ENCODE peak calls at places on chromosomes 6 and 20, in four cellular contexts. B, N, Q and K are unnamed samples.

GRCh38 chr6:148087659-148088058 is 255.0 kb upstream of the SASH1 start:
- DNase-seq in Q (no peak), N (no peak), B (no peak), K (no peak)

GRCh38 chr20:35768731-35769664 is 2.8 kb upstream of the PHF20 start:
- DNase-seq in B (no peak), Q (peak; percentile 96), N (peak; percentile 99), K (peak; percentile 87)

GRCh38 chr6:27873101-27874030 is 38.8 kb downstream of the OR2B2 start:
- DNase-seq in Q (no peak), B (peak; percentile 84), N (no peak), K (peak; percentile 80)

GRCh38 chr20:42553374-42553773 is 636.3 kb downstream of the PTPRT start:
- DNase-seq in Q (no peak), B (no peak), N (no peak), K (no peak)

GRCh38 chr6:14921170-14921569 is 324.7 kb upstream of the JARID2 start:
- DNase-seq in N (no peak), Q (no peak), B (peak; percentile 84), K (peak; percentile 44)

GRCh38 chr6:151285121-151285520 is 45.4 kb downstream of the AKAP12 start:
- DNase-seq in Q (no peak), N (no peak), B (no peak), K (no peak)

GRCh38 chr20:8474027-8474668 is 342.1 kb downstream of the PLCB1 start:
- DNase-seq in Q (no peak), B (no peak), N (no peak), K (no peak)

GRCh38 chr6:6891949-6892461 is 215.8 kb upstream of the RREB1 start:
- DNase-seq in B (no peak), N (no peak), Q (no peak), K (no peak)

GRCh38 chr6:99330159-99330558 is 19.3 kb downstream of the FAXC start:
- DNase-seq in B (no peak), Q (no peak), N (no peak), K (peak; percentile 57)

GRCh38 chr6:12956991-12957320 is 240.4 kb downstream of the PHACTR1 start:
- DNase-seq in N (no peak), Q (no peak), B (no peak), K (no peak)

GRCh38 chr6:101458341-101458740 is 64.8 kb downstream of the GRIK2 start:
- DNase-seq in Q (no peak), B (no peak), N (no peak), K (no peak)

GRCh38 chr6:62013719-62014118 is 272.3 kb downstream of the KHDRBS2 start:
- DNase-seq in N (no peak), Q (no peak), B (no peak), K (no peak)

GRCh38 chr6:11575408-11576033 is 38.0 kb downstream of the TMEM170B start:
- DNase-seq in N (no peak), B (no peak), Q (no peak), K (peak; percentile 57)

GRCh38 chr6:90319979-90320667 is 23.5 kb upstream of the BACH2 start:
- DNase-seq in N (no peak), B (no peak), Q (no peak), K (no peak)

GRCh38 chr6:141688916-141689315 is 443.8 kb upstream of the GJE1 start:
- DNase-seq in N (no peak), Q (no peak), B (no peak), K (no peak)

GRCh38 chr20:36852187-36852586 is 23.8 kb upstream of the TLDC2 start:
- DNase-seq in N (no peak), B (peak; percentile 85), Q (no peak), K (no peak)

GRCh38 chr6:163126741-163127140 is 287.8 kb upstream of the QKI start:
- DNase-seq in Q (no peak), N (no peak), B (no peak), K (no peak)

GRCh38 chr6:39130691-39131090 is 15.7 kb upstream of the SAYSD1 start:
- DNase-seq in B (no peak), N (no peak), Q (no peak), K (no peak)

GRCh38 chr20:7682916-7683315 is 257.3 kb downstream of the HAO1 start:
- DNase-seq in B (no peak), Q (no peak), N (no peak), K (no peak)

GRCh38 chr20:32516583-32516982 is 68.5 kb downstream of the NOL4L start:
- DNase-seq in B (no peak), Q (no peak), N (no peak), K (no peak)

GRCh38 chr6:137902721-137903120 is 35.7 kb downstream of the TNFAIP3 start:
- DNase-seq in B (no peak), N (no peak), Q (no peak), K (no peak)

GRCh38 chr20:8647868-8648495 is 420.9 kb upstream of the PLCB4 start:
- DNase-seq in N (no peak), Q (peak; percentile 18), B (no peak), K (peak; percentile 7)

GRCh38 chr6:79134699-79135474 is 56.8 kb upstream of the PHIP start:
- DNase-seq in N (no peak), B (no peak), Q (no peak), K (no peak)

GRCh38 chr6:13099771-13100170 is 228.6 kb downstream of the TBC1D7 start:
- DNase-seq in N (no peak), B (no peak), Q (no peak), K (no peak)

GRCh38 chr20:61026731-61027130 is 225.3 kb upstream of the CDH4 start:
- DNase-seq in B (no peak), N (no peak), Q (no peak), K (no peak)

GRCh38 chr20:44282148-44282547 is 28.9 kb downstream of the FITM2 start:
- DNase-seq in Q (no peak), B (no peak), N (no peak), K (no peak)

GRCh38 chr20:20549699-20550098 is 162.7 kb downstream of the RALGAPA2 start:
- DNase-seq in Q (no peak), B (no peak), N (no peak), K (no peak)

GRCh38 chr6:88989215-88989614 is 25.8 kb upstream of the RNGTT start:
- DNase-seq in N (no peak), B (no peak), Q (no peak), K (no peak)
- TF ChIP-seq EP300 in N (no peak), B (no peak), Q (no peak), K (no peak)

GRCh38 chr20:13756551-13756950 is 28.2 kb downstream of the ESF1 start:
- DNase-seq in B (no peak), Q (no peak), N (no peak), K (no peak)

GRCh38 chr20:13749811-13750210 is 34.9 kb downstream of the ESF1 start:
- DNase-seq in B (no peak), Q (no peak), N (no peak), K (no peak)

GRCh38 chr20:13758884-13759283 is 25.8 kb downstream of the ESF1 start:
- DNase-seq in B (no peak), Q (no peak), N (no peak), K (no peak)

GRCh38 chr20:13753436-13754036 is 31.2 kb downstream of the ESF1 start:
- DNase-seq in Q (no peak), N (no peak), B (no peak), K (no peak)

DNA sequence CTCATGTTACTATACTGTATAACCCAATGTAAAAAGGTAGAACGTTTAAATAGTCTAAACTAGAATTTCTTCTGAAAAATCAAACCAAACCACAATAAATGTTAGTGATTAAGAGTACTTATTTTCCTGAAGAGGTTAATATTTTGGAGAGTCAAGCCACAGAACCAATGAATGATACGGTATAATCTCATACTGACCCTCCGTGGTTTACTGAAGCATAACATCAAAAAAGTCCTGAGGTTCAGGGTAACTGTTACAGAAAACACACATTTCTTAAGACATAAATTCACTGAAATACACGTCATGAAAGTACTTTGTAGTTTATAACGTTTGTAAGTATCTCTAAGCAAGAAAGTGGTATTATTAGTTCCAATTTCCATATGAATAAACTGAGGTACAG is 28.9 kb downstream of the ESF1 start:
- DNase-seq in B (no peak), Q (no peak), N (no peak), K (no peak)
- TF ChIP-seq CTCF in B (no peak), Q (no peak), N (no peak), K (no peak)

DNA sequence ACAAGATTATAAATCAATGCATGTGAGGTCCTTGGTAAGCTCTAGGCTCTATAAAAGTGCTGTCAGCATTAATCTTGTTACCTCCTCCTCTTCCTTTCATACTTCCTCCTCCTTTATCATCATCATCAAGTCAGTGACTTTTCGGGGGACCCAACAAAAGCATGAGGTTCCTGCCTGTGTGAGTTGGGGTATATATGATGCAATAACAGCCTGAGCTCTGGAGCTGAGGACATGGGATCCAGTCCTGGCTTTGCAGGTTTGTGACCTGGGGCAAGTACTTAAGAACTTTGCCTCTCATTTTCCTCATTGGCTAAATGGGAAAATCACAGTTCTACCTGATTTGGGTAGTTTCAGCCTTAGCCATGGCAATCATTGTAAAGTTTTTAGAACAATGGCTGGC is 7.1 kb upstream of the PHACTR3 start:
- DNase-seq in B (no peak), Q (no peak), N (no peak), K (no peak)
- H3K9me3 ChIP-seq in B (no peaks in the 10 kb centered on the region), Q (no peaks in the 10 kb centered on the region), N (peaks cover 3% of the 10 kb centered on the region), K (no peaks in the 10 kb centered on the region)

GRCh38 chr6:135052939-135053338 is 1.7 kb downstream of the HBS1L start:
- DNase-seq in B (no peak), Q (no peak), N (no peak), K (no peak)

GRCh38 chr6:135054238-135054574 is 416 bp downstream of the HBS1L start:
- DNase-seq in N (no peak), Q (no peak), B (no peak), K (no peak)

GRCh38 chr6:135053433-135053832 is 1.2 kb downstream of the HBS1L start:
- DNase-seq in Q (no peak), B (no peak), N (no peak), K (no peak)

GRCh38 chr6:135056632-135057031 is 2.0 kb upstream of the HBS1L start:
- DNase-seq in Q (no peak), B (no peak), N (no peak), K (no peak)

DNA sequence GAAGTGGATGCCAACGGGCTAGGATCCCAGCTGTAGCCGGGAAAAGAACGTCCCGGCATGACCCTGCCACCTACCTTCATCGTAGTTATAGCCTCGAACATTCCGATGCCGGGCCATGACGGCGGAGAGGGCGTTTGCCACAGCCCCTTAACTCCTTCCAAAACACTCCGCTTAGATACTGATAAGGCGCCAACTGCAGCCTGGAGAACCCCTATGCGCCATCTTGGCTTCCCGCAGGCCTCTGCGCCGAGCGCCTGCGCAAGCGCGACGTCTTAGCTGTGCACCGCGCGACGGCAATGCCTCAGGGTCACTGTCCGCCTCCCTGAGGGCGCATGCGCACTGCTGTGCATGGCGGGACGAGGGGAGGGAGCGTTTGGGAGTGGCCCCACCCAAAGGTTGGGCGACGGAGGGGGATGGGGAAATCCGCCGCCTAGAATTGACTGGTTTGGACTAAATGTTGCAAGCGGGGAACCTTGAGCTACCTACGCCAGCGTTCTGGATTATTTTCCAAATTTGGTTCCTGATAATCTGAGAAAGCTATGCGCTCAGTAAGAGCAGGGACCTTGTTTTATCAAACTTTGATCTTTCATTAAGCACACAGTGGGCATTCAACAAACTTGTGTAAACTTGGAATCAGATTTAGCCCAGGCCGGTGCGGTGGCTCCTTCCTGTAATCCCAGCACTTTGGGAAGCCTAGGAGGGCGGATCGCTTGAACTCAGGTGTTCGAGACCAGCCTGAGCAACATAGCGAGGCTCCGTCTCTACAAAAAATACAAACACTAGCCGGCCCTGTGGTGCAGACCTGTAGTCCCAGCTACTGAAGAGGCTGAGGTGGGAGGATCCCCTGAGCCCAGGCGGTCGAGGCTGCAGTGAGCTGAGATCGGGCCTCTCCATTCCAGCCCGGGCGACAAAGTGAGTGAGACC is at the start of gene HBS1L:
- DNase-seq in N (peak; percentile 97), B (peak; percentile 98), Q (peak; percentile 98), K (peak; percentile 96)
- TF ChIP-seq EP300 in N (no peak), B (peak; percentile 81), Q (no peak), K (no peak)